ENCODE peak calls at places on chromosomes 13 and 19, in four cellular contexts. X is cardiac muscle cell, P is osteoblast, Y is A549. I is an unnamed sample.

GRCh38 chr13:29621841-29622240 is 26.4 kb upstream of the SLC7A1 start:
- DNase-seq in Y (no peak), X (no peak), P (no peak), I (no peak)

GRCh38 chr19:33311326-33311682 is 9.0 kb upstream of the CEBPA start:
- DNase-seq in Y (no peak), X (no peak), P (peak; percentile 0), I (peak; percentile 73)

GRCh38 chr13:33017410-33017929 is 1.2 kb downstream of the KL start:
- DNase-seq in P (peak; percentile 74), Y (peak; percentile 40), X (peak; percentile 85), I (no peak)

GRCh38 chr19:6660930-6661329 is 9.0 kb downstream of the TNFSF14 start:
- DNase-seq in Y (no peak), X (no peak), P (no peak), I (no peak)

GRCh38 chr13:31131470-31131961 is 30.2 kb downstream of the HSPH1 start:
- DNase-seq in X (no peak), P (no peak), Y (no peak), I (no peak)

GRCh38 chr13:40578055-40578454 is 88.4 kb downstream of the FOXO1 start:
- DNase-seq in P (no peak), Y (no peak), X (no peak), I (no peak)

GRCh38 chr13:95865080-95865597 is 188.1 kb downstream of the UGGT2 start:
- DNase-seq in Y (no peak), P (no peak), X (no peak), I (no peak)

GRCh38 chr13:36275190-36276002 is 22.2 kb downstream of the CCDC169 start:
- DNase-seq in Y (peak; percentile 3), P (peak; percentile 84), X (peak; percentile 88), I (no peak)

GRCh38 chr13:30874561-30874960 is 31.5 kb upstream of the MEDAG start:
- DNase-seq in X (no peak), Y (no peak), P (no peak), I (no peak)

GRCh38 chr19:1411255-1412191 is 4.1 kb downstream of the DAZAP1 start:
- DNase-seq in Y (no peak), X (peak; percentile 31), P (peak; percentile 98), I (peak; percentile 66)

GRCh38 chr19:14146789-14147216 is 10.4 kb upstream of the ASF1B start:
- DNase-seq in Y (no peak), P (peak; percentile 99), X (peak; percentile 94), I (no peak)

GRCh38 chr13:49563513-49563912 is 21.8 kb downstream of the RCBTB1 start:
- DNase-seq in Y (no peak), P (no peak), X (peak; percentile 69), I (no peak)

GRCh38 chr13:78660130-78660857 is 1.3 kb upstream of the OBI1 start:
- DNase-seq in Y (peak; percentile 7), X (peak; percentile 24), P (no peak), I (no peak)

GRCh38 chr19:39671739-39672363 is 16.1 kb downstream of the LGALS16 start:
- DNase-seq in Y (peak; percentile 69), P (peak; percentile 6), X (peak; percentile 64), I (no peak)

DNA sequence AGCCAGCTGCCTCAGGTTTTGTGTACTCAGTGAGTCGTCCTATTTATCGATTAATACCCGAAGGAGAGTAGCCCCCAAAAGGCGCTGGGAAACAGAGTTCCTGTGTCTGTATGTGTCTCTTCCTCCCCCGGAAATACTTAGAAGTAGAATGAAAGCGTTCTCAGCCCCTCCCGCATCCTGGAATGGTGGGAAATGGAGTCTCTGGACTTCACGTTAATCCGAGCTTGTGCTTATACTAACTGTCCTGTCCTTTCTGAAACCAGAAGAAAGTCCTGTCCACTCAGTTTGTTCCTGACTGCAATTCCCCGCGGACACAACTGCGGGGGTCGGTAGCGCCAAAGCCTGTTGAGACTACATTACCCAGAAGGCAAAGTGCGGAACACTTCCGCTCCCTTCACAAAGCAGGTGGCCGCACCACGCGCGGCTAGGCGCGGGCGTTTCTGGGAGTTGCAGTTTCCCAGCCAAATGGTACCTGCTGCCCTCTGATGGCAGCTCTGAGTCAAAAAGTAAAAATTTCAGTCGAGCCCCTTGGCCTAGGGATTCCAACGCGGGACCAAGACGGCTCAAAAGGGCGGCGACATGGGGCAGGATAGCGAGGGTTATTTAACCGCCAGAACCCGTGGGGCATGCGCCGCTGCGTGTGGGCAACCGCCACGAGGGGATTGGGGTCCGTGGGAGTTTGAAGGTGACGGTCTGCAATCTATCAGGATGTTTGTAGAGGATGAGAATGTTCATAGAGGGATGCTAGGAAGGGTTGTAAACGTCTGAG is 2.2 kb upstream of the GSK3A start:
- DNase-seq in X (peak; percentile 96), Y (peak; percentile 99), P (peak; percentile 96), I (peak; percentile 94)
- H3K4me3 ChIP-seq in X (peak overlapping the region; percentile 22), Y (peak overlapping the region; percentile 65), P (peak overlapping the region; percentile 79), I (peak overlapping the region; percentile 77)

DNA sequence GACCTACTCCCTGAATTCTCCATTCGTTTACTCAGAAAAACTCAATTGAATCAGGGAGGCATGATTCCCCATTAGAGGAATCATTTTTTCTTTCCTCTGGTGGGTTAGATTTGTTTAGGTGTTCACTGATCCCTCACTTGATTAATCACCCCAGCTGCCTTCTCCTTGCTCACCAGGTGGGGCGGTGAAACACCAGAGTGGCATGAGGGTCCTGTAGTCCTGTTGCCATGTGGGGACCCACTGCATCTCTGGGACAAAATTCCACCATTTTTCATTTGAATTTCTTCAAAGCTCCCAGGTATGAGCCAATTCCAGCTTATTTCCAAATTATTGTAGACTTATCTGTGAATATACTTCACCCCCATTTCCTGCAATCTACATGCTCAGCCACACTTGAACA is 462.7 kb upstream of the ZNF507 start:
- DNase-seq in Y (no peak), P (peak; percentile 18), X (no peak), I (no peak)
- TF ChIP-seq CTCF in Y (no peak), P (no peak), X (no peak), I (no peak)

GRCh38 chr19:31946491-31946890 is 398.9 kb upstream of the ZNF507 start:
- DNase-seq in X (no peak), P (no peak), Y (no peak), I (no peak)

GRCh38 chr19:31944286-31944685 is 401.1 kb upstream of the ZNF507 start:
- DNase-seq in P (peak; percentile 34), Y (no peak), X (no peak), I (no peak)

GRCh38 chr19:31947436-31947835 is 398.0 kb upstream of the ZNF507 start:
- DNase-seq in X (no peak), Y (no peak), P (no peak), I (no peak)

GRCh38 chr19:31943778-31944177 is 401.6 kb upstream of the ZNF507 start:
- DNase-seq in P (no peak), X (no peak), Y (no peak), I (no peak)

DNA sequence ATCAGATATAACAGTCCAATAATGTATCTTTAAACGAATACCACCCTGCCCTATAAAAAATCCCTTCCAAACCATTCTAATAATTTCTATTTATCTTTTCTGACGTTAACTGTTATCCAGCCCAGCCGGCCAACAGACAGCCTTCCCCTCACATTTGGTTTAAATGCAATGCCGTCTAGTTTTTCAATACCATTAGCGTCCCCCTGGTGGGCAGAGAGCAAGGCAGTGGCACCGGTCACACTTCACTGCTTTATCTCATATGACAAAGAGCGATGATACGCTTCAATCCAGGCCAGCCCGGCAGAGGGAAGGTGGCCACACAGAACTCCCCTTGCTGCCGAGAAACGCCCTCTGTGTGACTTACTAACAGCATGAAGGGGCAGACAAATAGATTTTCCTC is 402.1 kb upstream of the ZNF507 start:
- DNase-seq in P (no peak), X (no peak), Y (no peak), I (no peak)
- H3K9me3 ChIP-seq in P (no peaks in the 10 kb centered on the region), X (no peaks in the 10 kb centered on the region), Y (peaks cover 3% of the 10 kb centered on the region), I (no peaks in the 10 kb centered on the region)

DNA sequence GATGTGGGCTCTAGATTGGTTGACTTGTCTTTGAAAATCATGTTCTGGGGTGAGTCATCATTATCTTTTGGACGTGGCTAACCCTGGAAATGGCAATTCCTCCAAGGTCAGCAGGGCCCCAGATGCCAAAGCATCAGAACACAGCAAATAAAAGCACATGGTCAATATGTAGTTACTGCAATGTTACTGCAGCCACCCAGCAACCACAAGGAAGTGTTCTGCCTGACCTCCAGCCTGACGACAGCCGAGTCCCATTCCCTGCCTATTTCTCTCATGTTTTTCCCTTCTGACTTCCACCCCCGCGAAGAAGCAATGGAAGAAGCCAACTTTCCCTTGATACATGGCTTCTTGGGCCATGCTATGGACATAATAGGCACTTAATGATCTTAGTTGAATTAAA is 577.9 kb downstream of the IRS2 start:
- DNase-seq in X (no peak), Y (no peak), P (no peak), I (no peak)
- H3K4me3 ChIP-seq in X (no peak overlapping the region), Y (no peak overlapping the region), P (no peak overlapping the region), I (no peak overlapping the region)

GRCh38 chr19:42116308-42117075 is 15.8 kb downstream of the POU2F2 start:
- DNase-seq in X (no peak), P (peak; percentile 36), Y (no peak), I (no peak)
- TF ChIP-seq CTCF in X (no peak), P (no peak), Y (no peak), I (no peak)

GRCh38 chr19:15894359-15894758 is 3.5 kb downstream of the CYP4F2 start:
- DNase-seq in P (no peak), X (no peak), Y (no peak), I (no peak)
- H3K9me3 ChIP-seq in P (no peaks in the 10 kb centered on the region), X (no peaks in the 10 kb centered on the region), Y (no peaks in the 10 kb centered on the region), I (no peaks in the 10 kb centered on the region)